ENCODE peak calls at places on chromosomes 13 and 19, in ten cellular contexts. I is EH; S is RWPE1; V is body of pancreas; W is H54; C is GM23338; H is NCI-H2227 treated with DMSO at 0.1 percent for 48 hours; R is CD4-positive, alpha-beta memory T cell; A is neural crest cell; D is NCI-H2081. L is an unnamed sample.

GRCh38 chr13:91302070-91302469 is 45.4 kb upstream of the MIR17HG start:
- DNase-seq in W (no peak), A (no peak), C (no peak), D (no peak), V (no peak), R (no peak), S (no peak), H (no peak), I (no peak), L (no peak)

GRCh38 chr13:65236841-65237418 is 1993.2 kb downstream of the PCDH9 start:
- DNase-seq in H (no peak), S (no peak), C (peak), V (no peak), W (no peak), A (no peak), R (no peak), D (no peak), I (no peak), L (no peak)

GRCh38 chr13:97934590-97934989 is 18.9 kb upstream of the IPO5 start:
- DNase-seq in S (no peak), W (no peak), A (peak), I (no peak), C (peak), R (no peak), V (no peak), H (no peak), D (no peak), L (no peak)

GRCh38 chr19:10763828-10764339 is 46.0 kb downstream of the DNM2 start:
- DNase-seq in S (no peak), I (no peak), D (no peak), C (no peak), V (no peak), A (no peak), H (no peak), W (no peak), R (no peak), L (no peak)

GRCh38 chr13:113922412-113923118 is 51.3 kb downstream of the C13orf46 start:
- DNase-seq in H (no peak), W (no peak), A (no peak), V (no peak), S (no peak), C (no peak), I (no peak), R (no peak), D (no peak), L (no peak)

GRCh38 chr19:38684078-38684861 is 36.8 kb downstream of the ACTN4 start:
- DNase-seq in S (peak), H (peak), A (no peak), W (peak), R (peak), V (peak), I (peak), C (no peak), D (no peak), L (no peak)

GRCh38 chr19:38848299-38849146 is 1.3 kb downstream of the HNRNPL start:
- DNase-seq in I (no peak), V (no peak), A (no peak), S (no peak), H (no peak), W (no peak), D (no peak), R (no peak), C (no peak), L (no peak)

GRCh38 chr19:38744906-38745305 is 632 bp upstream of the CAPN12 start:
- DNase-seq in S (no peak), H (no peak), I (no peak), A (no peak), R (no peak), C (no peak), D (no peak), W (no peak), V (no peak), L (no peak)

GRCh38 chr13:101065314-101065713 is 351.0 kb downstream of the NALCN start:
- DNase-seq in I (peak), H (no peak), S (no peak), D (no peak), C (no peak), V (no peak), R (no peak), W (no peak), A (no peak), L (no peak)

GRCh38 chr13:77002590-77003190 is 10.8 kb downstream of the CLN5 start:
- DNase-seq in H (no peak), W (no peak), R (peak), V (peak), S (peak), I (peak), D (no peak), C (peak), A (no peak), L (no peak)

GRCh38 chr13:94311893-94312292 is 167.6 kb downstream of the DCT start:
- DNase-seq in V (no peak), W (no peak), A (no peak), C (no peak), S (no peak), R (no peak), I (peak), D (no peak), H (no peak), L (no peak)

GRCh38 chr13:94825507-94825906 is 113.2 kb upstream of the SOX21 start:
- DNase-seq in W (no peak), C (peak), D (peak), H (no peak), S (no peak), A (peak), I (peak), R (no peak), V (peak), L (peak)

GRCh38 chr19:47152632-47153031 is 22.0 kb downstream of the SAE1 start:
- DNase-seq in H (no peak), R (no peak), S (peak), A (no peak), C (no peak), V (peak), I (no peak), W (no peak), D (no peak), L (no peak)

GRCh38 chr13:45744979-45745378 is 42.9 kb downstream of the CBY2 start:
- DNase-seq in D (no peak), S (no peak), R (no peak), W (no peak), I (no peak), A (no peak), H (no peak), V (no peak), C (no peak), L (no peak)

GRCh38 chr13:113544071-113544891 is 40.3 kb upstream of the TFDP1 start:
- DNase-seq in R (no peak), D (no peak), C (no peak), A (no peak), V (peak), I (no peak), S (no peak), H (no peak), W (no peak), L (no peak)

GRCh38 chr13:44932850-44933251 is 56.4 kb downstream of the NUFIP1 start:
- DNase-seq in A (no peak), R (no peak), S (peak), D (no peak), I (no peak), C (no peak), W (no peak), V (peak), H (no peak), L (no peak)

GRCh38 chr13:114112826-114113322 is 19.5 kb downstream of the RASA3 start:
- DNase-seq in H (no peak), I (no peak), R (no peak), C (peak), D (no peak), A (no peak), S (no peak), V (no peak), W (no peak), L (no peak)

GRCh38 chr19:4930664-4931063 is 21.4 kb downstream of the UHRF1 start:
- DNase-seq in D (no peak), A (no peak), H (no peak), W (no peak), S (no peak), V (no peak), R (no peak), C (no peak), I (no peak), L (no peak)

GRCh38 chr19:1407662-1408299 is 395 bp downstream of the DAZAP1 start:
- DNase-seq in C (no peak), W (no peak), D (no peak), H (no peak), S (no peak), V (no peak), I (no peak), A (no peak), R (peak), L (no peak)

GRCh38 chr19:43316591-43317319 is 36.7 kb upstream of the CD177 start:
- DNase-seq in V (no peak), S (peak), R (no peak), I (peak), C (peak), A (peak), H (no peak), D (no peak), W (no peak), L (no peak)

GRCh38 chr13:74135306-74136088 is 1.3 kb upstream of the KLF12 start:
- DNase-seq in D (peak), H (peak), A (peak), S (peak), I (peak), V (peak), W (peak), R (peak), C (peak), L (peak)

GRCh38 chr13:75305057-75305456 is 176.9 kb downstream of the TBC1D4 start:
- DNase-seq in A (no peak), D (no peak), I (no peak), S (no peak), V (no peak), R (no peak), C (no peak), H (no peak), W (no peak), L (no peak)

GRCh38 chr19:39167461-39168257 is 29.1 kb upstream of the NCCRP1 start:
- DNase-seq in R (no peak), W (no peak), C (peak), H (no peak), V (peak), D (no peak), A (no peak), S (peak), I (no peak), L (no peak)

GRCh38 chr13:27573265-27573664 is 47.1 kb downstream of the LNX2 start:
- DNase-seq in W (peak), H (no peak), V (no peak), S (peak), D (no peak), C (no peak), A (no peak), R (no peak), I (peak), L (no peak)

GRCh38 chr13:30334663-30335386 is 27.5 kb upstream of the KATNAL1 start:
- DNase-seq in S (no peak), V (peak), W (no peak), R (peak), C (peak), D (peak), H (no peak), A (peak), I (no peak), L (peak)

GRCh38 chr13:93862259-93862658 is 617.2 kb downstream of the DCT start:
- DNase-seq in V (no peak), S (no peak), C (no peak), A (no peak), D (no peak), I (peak), H (no peak), R (no peak), W (no peak), L (no peak)

GRCh38 chr13:28171266-28171665 is 32.9 kb downstream of the PAN3 start:
- DNase-seq in D (no peak), C (no peak), V (no peak), H (no peak), S (no peak), R (no peak), I (no peak), W (no peak), A (no peak), L (no peak)

GRCh38 chr19:34597596-34597995 is 79.4 kb downstream of the SCGB2B2 start:
- DNase-seq in H (no peak), V (no peak), I (no peak), C (no peak), S (no peak), A (no peak), W (no peak), D (no peak), R (no peak), L (no peak)

GRCh38 chr19:3100331-3100730 is 6.2 kb downstream of the GNA11 start:
- DNase-seq in S (no peak), V (no peak), W (no peak), R (no peak), C (no peak), I (no peak), A (no peak), H (no peak), D (no peak), L (no peak)